ENCODE peak calls at places on chromosome 21, in five cellular contexts. One of them, this sample, is unnamed.

GRCh38 chr21:33976082-33976979 is 60.7 kb upstream of the ATP5PO start:
- DNase-seq in progenitor cell of endocrine pancreas: no peak
- DNase-seq in RWPE1: peak
- DNase-seq in fibroblast of mammary gland: peak
- DNase-seq in neural progenitor cell: no peak
- DNase-seq in this sample: peak

GRCh38 chr21:37208056-37208705 is 59.0 kb downstream of the VPS26C start:
- DNase-seq in progenitor cell of endocrine pancreas: no peak
- DNase-seq in RWPE1: no peak
- DNase-seq in fibroblast of mammary gland: no peak
- DNase-seq in neural progenitor cell: no peak
- DNase-seq in this sample: no peak

GRCh38 chr21:18245493-18245967 is 897 bp downstream of the CHODL start:
- DNase-seq in progenitor cell of endocrine pancreas: peak
- DNase-seq in RWPE1: no peak
- DNase-seq in fibroblast of mammary gland: no peak
- DNase-seq in neural progenitor cell: peak
- DNase-seq in this sample: peak

GRCh38 chr21:46191686-46192575 is 7.7 kb upstream of the SPATC1L start:
- DNase-seq in progenitor cell of endocrine pancreas: no peak
- DNase-seq in RWPE1: no peak
- DNase-seq in fibroblast of mammary gland: no peak
- DNase-seq in neural progenitor cell: no peak
- DNase-seq in this sample: peak

GRCh38 chr21:15731243-15731613 is 1.4 kb downstream of the USP25 start:
- DNase-seq in progenitor cell of endocrine pancreas: no peak
- DNase-seq in RWPE1: peak
- DNase-seq in fibroblast of mammary gland: peak
- DNase-seq in neural progenitor cell: no peak
- DNase-seq in this sample: no peak

GRCh38 chr21:35529141-35529863 is 480.2 kb upstream of the RUNX1 start:
- DNase-seq in progenitor cell of endocrine pancreas: no peak
- DNase-seq in RWPE1: no peak
- DNase-seq in fibroblast of mammary gland: no peak
- DNase-seq in neural progenitor cell: no peak
- DNase-seq in this sample: peak

GRCh38 chr21:46667191-46667734 is 31.8 kb downstream of the PRMT2 start:
- DNase-seq in progenitor cell of endocrine pancreas: no peak
- DNase-seq in RWPE1: peak
- DNase-seq in fibroblast of mammary gland: peak
- DNase-seq in neural progenitor cell: peak
- DNase-seq in this sample: no peak

GRCh38 chr21:46217511-46218196 is 10.9 kb downstream of the LSS start:
- DNase-seq in progenitor cell of endocrine pancreas: no peak
- DNase-seq in RWPE1: no peak
- DNase-seq in fibroblast of mammary gland: no peak
- DNase-seq in neural progenitor cell: no peak
- DNase-seq in this sample: no peak

GRCh38 chr21:46194374-46195334 is 10.4 kb upstream of the SPATC1L start:
- DNase-seq in progenitor cell of endocrine pancreas: no peak
- DNase-seq in RWPE1: no peak
- DNase-seq in fibroblast of mammary gland: no peak
- DNase-seq in neural progenitor cell: no peak
- DNase-seq in this sample: peak

GRCh38 chr21:29300547-29301138 is 1.9 kb downstream of the BACH1 start:
- DNase-seq in progenitor cell of endocrine pancreas: no peak
- DNase-seq in RWPE1: no peak
- DNase-seq in fibroblast of mammary gland: peak
- DNase-seq in neural progenitor cell: no peak
- DNase-seq in this sample: no peak

GRCh38 chr21:29074783-29075182 is 1.3 kb upstream of the CCT8 start:
- DNase-seq in progenitor cell of endocrine pancreas: no peak
- DNase-seq in RWPE1: no peak
- DNase-seq in fibroblast of mammary gland: no peak
- DNase-seq in neural progenitor cell: no peak
- DNase-seq in this sample: no peak

GRCh38 chr21:46498335-46499050 is 39.8 kb downstream of the DIP2A start:
- DNase-seq in progenitor cell of endocrine pancreas: no peak
- DNase-seq in RWPE1: no peak
- DNase-seq in fibroblast of mammary gland: peak
- DNase-seq in neural progenitor cell: no peak
- DNase-seq in this sample: no peak

GRCh38 chr21:38859852-38860251 is 54.1 kb downstream of the ETS2 start:
- DNase-seq in progenitor cell of endocrine pancreas: no peak
- DNase-seq in RWPE1: peak
- DNase-seq in fibroblast of mammary gland: peak
- DNase-seq in neural progenitor cell: no peak
- DNase-seq in this sample: no peak

GRCh38 chr21:29481641-29482040 is 182.9 kb downstream of the BACH1 start:
- DNase-seq in progenitor cell of endocrine pancreas: no peak
- DNase-seq in RWPE1: no peak
- DNase-seq in fibroblast of mammary gland: peak
- DNase-seq in neural progenitor cell: no peak
- DNase-seq in this sample: no peak

GRCh38 chr21:36190736-36191135 is 34.1 kb downstream of the DOP1B start:
- DNase-seq in progenitor cell of endocrine pancreas: no peak
- DNase-seq in RWPE1: no peak
- DNase-seq in fibroblast of mammary gland: no peak
- DNase-seq in neural progenitor cell: no peak
- DNase-seq in this sample: no peak

GRCh38 chr21:37548521-37548981 is 182.0 kb downstream of the DYRK1A start:
- DNase-seq in progenitor cell of endocrine pancreas: no peak
- DNase-seq in RWPE1: no peak
- DNase-seq in fibroblast of mammary gland: no peak
- DNase-seq in neural progenitor cell: no peak
- DNase-seq in this sample: no peak

GRCh38 chr21:36065497-36066036 is 4.3 kb upstream of the CBR1 start:
- DNase-seq in progenitor cell of endocrine pancreas: no peak
- DNase-seq in RWPE1: peak
- DNase-seq in fibroblast of mammary gland: peak
- DNase-seq in neural progenitor cell: no peak
- DNase-seq in this sample: peak

GRCh38 chr21:28213221-28213620 is 779.5 kb downstream of the LTN1 start:
- DNase-seq in progenitor cell of endocrine pancreas: no peak
- DNase-seq in RWPE1: no peak
- DNase-seq in fibroblast of mammary gland: no peak
- DNase-seq in neural progenitor cell: no peak
- DNase-seq in this sample: no peak

GRCh38 chr21:10430007-10430406 is 91.4 kb upstream of the TPTE start:
- DNase-seq in progenitor cell of endocrine pancreas: no peak
- DNase-seq in RWPE1: no peak
- DNase-seq in fibroblast of mammary gland: no peak
- DNase-seq in neural progenitor cell: no peak
- DNase-seq in this sample: no peak

GRCh38 chr21:16969636-16970035 is 543.2 kb upstream of the CXADR start:
- DNase-seq in progenitor cell of endocrine pancreas: no peak
- DNase-seq in RWPE1: no peak
- DNase-seq in fibroblast of mammary gland: no peak
- DNase-seq in neural progenitor cell: no peak
- DNase-seq in this sample: no peak

GRCh38 chr21:17658931-17659330 is 46.2 kb upstream of the BTG3 start:
- DNase-seq in progenitor cell of endocrine pancreas: no peak
- DNase-seq in RWPE1: no peak
- DNase-seq in fibroblast of mammary gland: no peak
- DNase-seq in neural progenitor cell: no peak
- DNase-seq in this sample: no peak

GRCh38 chr21:42467613-42467983 is 28.4 kb downstream of the RSPH1 start:
- DNase-seq in progenitor cell of endocrine pancreas: no peak
- DNase-seq in RWPE1: no peak
- DNase-seq in fibroblast of mammary gland: no peak
- DNase-seq in neural progenitor cell: no peak
- DNase-seq in this sample: no peak
- TF ChIP-seq CTCF in progenitor cell of endocrine pancreas: no peak
- TF ChIP-seq CTCF in RWPE1: no peak
- TF ChIP-seq CTCF in fibroblast of mammary gland: no peak
- TF ChIP-seq CTCF in neural progenitor cell: no peak
- TF ChIP-seq CTCF in this sample: no peak

DNA sequence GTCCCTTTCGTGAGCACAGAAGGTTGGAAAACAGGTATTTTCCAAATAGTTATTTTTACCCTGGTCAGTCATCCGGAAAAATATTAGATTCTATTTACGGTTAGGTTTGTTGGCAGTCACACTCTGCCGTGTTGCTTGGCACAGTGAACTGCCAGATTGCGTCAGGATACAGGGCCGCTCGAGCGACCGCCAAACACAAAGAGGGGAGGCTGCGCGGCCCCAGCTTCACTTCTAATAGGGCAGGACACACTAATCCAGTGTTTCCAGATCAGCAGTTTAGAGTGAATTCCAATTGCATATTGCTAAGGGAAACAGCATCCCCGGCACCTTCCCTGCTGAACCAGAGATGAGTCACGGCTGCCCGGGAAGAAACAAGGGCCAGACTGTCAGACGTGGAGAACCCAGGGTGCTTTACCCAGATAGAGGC is 22.9 kb downstream of the UMODL1 start:
- DNase-seq in progenitor cell of endocrine pancreas: no peak
- DNase-seq in RWPE1: peak
- DNase-seq in fibroblast of mammary gland: peak
- DNase-seq in neural progenitor cell: no peak
- DNase-seq in this sample: peak
- TF ChIP-seq CTCF in progenitor cell of endocrine pancreas: no peak
- TF ChIP-seq CTCF in RWPE1: no peak
- TF ChIP-seq CTCF in fibroblast of mammary gland: no peak
- TF ChIP-seq CTCF in neural progenitor cell: no peak
- TF ChIP-seq CTCF in this sample: no peak

GRCh38 chr21:44697811-44698734 is 1.1 kb downstream of the KRTAP10-12 start:
- DNase-seq in progenitor cell of endocrine pancreas: no peak
- DNase-seq in RWPE1: no peak
- DNase-seq in fibroblast of mammary gland: no peak
- DNase-seq in neural progenitor cell: peak
- DNase-seq in this sample: peak

GRCh38 chr21:44695641-44696040 is 1.3 kb upstream of the KRTAP10-12 start:
- DNase-seq in progenitor cell of endocrine pancreas: no peak
- DNase-seq in RWPE1: no peak
- DNase-seq in fibroblast of mammary gland: no peak
- DNase-seq in neural progenitor cell: no peak
- DNase-seq in this sample: no peak

GRCh38 chr21:44694776-44695175 is 2.2 kb upstream of the KRTAP10-12 start:
- DNase-seq in progenitor cell of endocrine pancreas: no peak
- DNase-seq in RWPE1: no peak
- DNase-seq in fibroblast of mammary gland: no peak
- DNase-seq in neural progenitor cell: no peak
- DNase-seq in this sample: no peak

GRCh38 chr21:44695176-44695575 is 1.8 kb upstream of the KRTAP10-12 start:
- DNase-seq in progenitor cell of endocrine pancreas: no peak
- DNase-seq in RWPE1: no peak
- DNase-seq in fibroblast of mammary gland: no peak
- DNase-seq in neural progenitor cell: no peak
- DNase-seq in this sample: no peak

GRCh38 chr21:44696572-44696971 is 400 bp upstream of the KRTAP10-12 start:
- DNase-seq in progenitor cell of endocrine pancreas: no peak
- DNase-seq in RWPE1: no peak
- DNase-seq in fibroblast of mammary gland: no peak
- DNase-seq in neural progenitor cell: no peak
- DNase-seq in this sample: no peak
- TF ChIP-seq CTCF in progenitor cell of endocrine pancreas: no peak
- TF ChIP-seq CTCF in RWPE1: no peak
- TF ChIP-seq CTCF in fibroblast of mammary gland: no peak
- TF ChIP-seq CTCF in neural progenitor cell: no peak
- TF ChIP-seq CTCF in this sample: no peak

GRCh38 chr21:43723648-43724047 is 4.7 kb downstream of the PDXK start:
- DNase-seq in progenitor cell of endocrine pancreas: no peak
- DNase-seq in RWPE1: no peak
- DNase-seq in fibroblast of mammary gland: no peak
- DNase-seq in neural progenitor cell: no peak
- DNase-seq in this sample: peak

GRCh38 chr21:43731476-43731875 is 12.5 kb downstream of the PDXK start:
- DNase-seq in progenitor cell of endocrine pancreas: no peak
- DNase-seq in RWPE1: no peak
- DNase-seq in fibroblast of mammary gland: no peak
- DNase-seq in neural progenitor cell: no peak
- DNase-seq in this sample: peak

GRCh38 chr21:43728467-43729390 is 9.8 kb downstream of the PDXK start:
- DNase-seq in progenitor cell of endocrine pancreas: peak
- DNase-seq in RWPE1: peak
- DNase-seq in fibroblast of mammary gland: peak
- DNase-seq in neural progenitor cell: peak
- DNase-seq in this sample: peak

GRCh38 chr21:43726686-43727570 is 8.0 kb downstream of the PDXK start:
- DNase-seq in progenitor cell of endocrine pancreas: no peak
- DNase-seq in RWPE1: no peak
- DNase-seq in fibroblast of mammary gland: no peak
- DNase-seq in neural progenitor cell: no peak
- DNase-seq in this sample: no peak

GRCh38 chr21:43727571-43728466 is 8.9 kb downstream of the PDXK start:
- DNase-seq in progenitor cell of endocrine pancreas: no peak
- DNase-seq in RWPE1: no peak
- DNase-seq in fibroblast of mammary gland: no peak
- DNase-seq in neural progenitor cell: no peak
- DNase-seq in this sample: no peak
- TF ChIP-seq CTCF in progenitor cell of endocrine pancreas: no peak
- TF ChIP-seq CTCF in RWPE1: no peak
- TF ChIP-seq CTCF in fibroblast of mammary gland: no peak
- TF ChIP-seq CTCF in neural progenitor cell: peak
- TF ChIP-seq CTCF in this sample: no peak

This sample was measured in hepatocyte.